ENCODE peak calls at places on chromosomes 2 and 18, in nine cellular contexts. One of them, this sample, is unnamed.

GRCh38 chr2:237513693-237514092 is 26.6 kb downstream of the MLPH start:
- DNase-seq in BJ: no peak
- DNase-seq in choroid plexus epithelial cell: no peak
- DNase-seq in stimulated activated naive CD8-positive, alpha-beta T cell treated with anti-CD3 and anti-CD28 coated beads, Interleukin-15, Interleukin-2, amounts not matched to agents 100 U/mL and 50 U/mL, for 24 hours: no peak
- DNase-seq in NCI-H1092: no peak
- DNase-seq in hypothalamus: no peak
- DNase-seq in effector CD4-positive, alpha-beta T cell: no peak
- DNase-seq in amygdala: no peak
- DNase-seq in stimulated activated CD4-positive, alpha-beta T cell treated with anti-CD3 and anti-CD28 coated beads, Interleukin-2, amount 100 ng/mL, for 48 hours: no peak
- DNase-seq in this sample: no peak

GRCh38 chr2:101533611-101534601 is 59.0 kb upstream of the RFX8 start:
- DNase-seq in BJ: no peak
- DNase-seq in choroid plexus epithelial cell: no peak
- DNase-seq in stimulated activated naive CD8-positive, alpha-beta T cell treated with anti-CD3 and anti-CD28 coated beads, Interleukin-15, Interleukin-2, amounts not matched to agents 100 U/mL and 50 U/mL, for 24 hours: no peak
- DNase-seq in NCI-H1092: no peak
- DNase-seq in hypothalamus: peak; percentile 82
- DNase-seq in effector CD4-positive, alpha-beta T cell: no peak
- DNase-seq in amygdala: peak; percentile 93
- DNase-seq in stimulated activated CD4-positive, alpha-beta T cell treated with anti-CD3 and anti-CD28 coated beads, Interleukin-2, amount 100 ng/mL, for 48 hours: no peak
- DNase-seq in this sample: peak; percentile 62

GRCh38 chr2:189254268-189254883 is 74.8 kb upstream of the COL5A2 start:
- DNase-seq in BJ: peak; percentile 74
- DNase-seq in choroid plexus epithelial cell: peak; percentile 60
- DNase-seq in stimulated activated naive CD8-positive, alpha-beta T cell treated with anti-CD3 and anti-CD28 coated beads, Interleukin-15, Interleukin-2, amounts not matched to agents 100 U/mL and 50 U/mL, for 24 hours: no peak
- DNase-seq in NCI-H1092: no peak
- DNase-seq in hypothalamus: no peak
- DNase-seq in effector CD4-positive, alpha-beta T cell: no peak
- DNase-seq in amygdala: no peak
- DNase-seq in stimulated activated CD4-positive, alpha-beta T cell treated with anti-CD3 and anti-CD28 coated beads, Interleukin-2, amount 100 ng/mL, for 48 hours: no peak
- DNase-seq in this sample: no peak

GRCh38 chr18:31740180-31740579 is 20.5 kb downstream of the SLC25A52 start:
- DNase-seq in BJ: no peak
- DNase-seq in choroid plexus epithelial cell: no peak
- DNase-seq in stimulated activated naive CD8-positive, alpha-beta T cell treated with anti-CD3 and anti-CD28 coated beads, Interleukin-15, Interleukin-2, amounts not matched to agents 100 U/mL and 50 U/mL, for 24 hours: no peak
- DNase-seq in NCI-H1092: no peak
- DNase-seq in hypothalamus: no peak
- DNase-seq in effector CD4-positive, alpha-beta T cell: no peak
- DNase-seq in amygdala: no peak
- DNase-seq in stimulated activated CD4-positive, alpha-beta T cell treated with anti-CD3 and anti-CD28 coated beads, Interleukin-2, amount 100 ng/mL, for 48 hours: no peak
- DNase-seq in this sample: no peak

GRCh38 chr2:168136392-168136977 is 110.9 kb downstream of the STK39 start:
- DNase-seq in BJ: no peak
- DNase-seq in choroid plexus epithelial cell: peak; percentile 74
- DNase-seq in stimulated activated naive CD8-positive, alpha-beta T cell treated with anti-CD3 and anti-CD28 coated beads, Interleukin-15, Interleukin-2, amounts not matched to agents 100 U/mL and 50 U/mL, for 24 hours: no peak
- DNase-seq in NCI-H1092: no peak
- DNase-seq in hypothalamus: no peak
- DNase-seq in effector CD4-positive, alpha-beta T cell: no peak
- DNase-seq in amygdala: no peak
- DNase-seq in stimulated activated CD4-positive, alpha-beta T cell treated with anti-CD3 and anti-CD28 coated beads, Interleukin-2, amount 100 ng/mL, for 48 hours: no peak
- DNase-seq in this sample: peak; percentile 50

GRCh38 chr2:28952806-28953190 is 28.3 kb upstream of the TOGARAM2 start:
- DNase-seq in BJ: no peak
- DNase-seq in choroid plexus epithelial cell: peak; percentile 26
- DNase-seq in stimulated activated naive CD8-positive, alpha-beta T cell treated with anti-CD3 and anti-CD28 coated beads, Interleukin-15, Interleukin-2, amounts not matched to agents 100 U/mL and 50 U/mL, for 24 hours: no peak
- DNase-seq in NCI-H1092: no peak
- DNase-seq in hypothalamus: no peak
- DNase-seq in effector CD4-positive, alpha-beta T cell: no peak
- DNase-seq in amygdala: no peak
- DNase-seq in stimulated activated CD4-positive, alpha-beta T cell treated with anti-CD3 and anti-CD28 coated beads, Interleukin-2, amount 100 ng/mL, for 48 hours: no peak
- DNase-seq in this sample: peak; percentile 83

GRCh38 chr2:212958757-212959295 is 192.6 kb downstream of the IKZF2 start:
- DNase-seq in BJ: peak; percentile 44
- DNase-seq in choroid plexus epithelial cell: peak; percentile 34
- DNase-seq in stimulated activated naive CD8-positive, alpha-beta T cell treated with anti-CD3 and anti-CD28 coated beads, Interleukin-15, Interleukin-2, amounts not matched to agents 100 U/mL and 50 U/mL, for 24 hours: no peak
- DNase-seq in NCI-H1092: no peak
- DNase-seq in hypothalamus: no peak
- DNase-seq in effector CD4-positive, alpha-beta T cell: no peak
- DNase-seq in amygdala: no peak
- DNase-seq in stimulated activated CD4-positive, alpha-beta T cell treated with anti-CD3 and anti-CD28 coated beads, Interleukin-2, amount 100 ng/mL, for 48 hours: no peak
- DNase-seq in this sample: no peak

GRCh38 chr2:37688771-37689468 is 17.5 kb upstream of the CDC42EP3 start:
- DNase-seq in BJ: no peak
- DNase-seq in choroid plexus epithelial cell: peak; percentile 90
- DNase-seq in stimulated activated naive CD8-positive, alpha-beta T cell treated with anti-CD3 and anti-CD28 coated beads, Interleukin-15, Interleukin-2, amounts not matched to agents 100 U/mL and 50 U/mL, for 24 hours: no peak
- DNase-seq in NCI-H1092: no peak
- DNase-seq in hypothalamus: no peak
- DNase-seq in effector CD4-positive, alpha-beta T cell: no peak
- DNase-seq in amygdala: no peak
- DNase-seq in stimulated activated CD4-positive, alpha-beta T cell treated with anti-CD3 and anti-CD28 coated beads, Interleukin-2, amount 100 ng/mL, for 48 hours: no peak
- DNase-seq in this sample: no peak

GRCh38 chr18:69387181-69387580 is 13.5 kb upstream of the DOK6 start:
- DNase-seq in BJ: no peak
- DNase-seq in choroid plexus epithelial cell: no peak
- DNase-seq in stimulated activated naive CD8-positive, alpha-beta T cell treated with anti-CD3 and anti-CD28 coated beads, Interleukin-15, Interleukin-2, amounts not matched to agents 100 U/mL and 50 U/mL, for 24 hours: no peak
- DNase-seq in NCI-H1092: peak; percentile 45
- DNase-seq in hypothalamus: no peak
- DNase-seq in effector CD4-positive, alpha-beta T cell: no peak
- DNase-seq in amygdala: no peak
- DNase-seq in stimulated activated CD4-positive, alpha-beta T cell treated with anti-CD3 and anti-CD28 coated beads, Interleukin-2, amount 100 ng/mL, for 48 hours: no peak
- DNase-seq in this sample: no peak

GRCh38 chr2:86044614-86045013 is 61.1 kb downstream of the POLR1A start:
- DNase-seq in BJ: no peak
- DNase-seq in choroid plexus epithelial cell: no peak
- DNase-seq in stimulated activated naive CD8-positive, alpha-beta T cell treated with anti-CD3 and anti-CD28 coated beads, Interleukin-15, Interleukin-2, amounts not matched to agents 100 U/mL and 50 U/mL, for 24 hours: no peak
- DNase-seq in NCI-H1092: no peak
- DNase-seq in hypothalamus: no peak
- DNase-seq in effector CD4-positive, alpha-beta T cell: no peak
- DNase-seq in amygdala: no peak
- DNase-seq in stimulated activated CD4-positive, alpha-beta T cell treated with anti-CD3 and anti-CD28 coated beads, Interleukin-2, amount 100 ng/mL, for 48 hours: no peak
- DNase-seq in this sample: no peak

GRCh38 chr2:182144039-182144779 is 158.6 kb downstream of the PPP1R1C start:
- DNase-seq in BJ: no peak
- DNase-seq in choroid plexus epithelial cell: peak; percentile 50
- DNase-seq in stimulated activated naive CD8-positive, alpha-beta T cell treated with anti-CD3 and anti-CD28 coated beads, Interleukin-15, Interleukin-2, amounts not matched to agents 100 U/mL and 50 U/mL, for 24 hours: no peak
- DNase-seq in NCI-H1092: no peak
- DNase-seq in hypothalamus: no peak
- DNase-seq in effector CD4-positive, alpha-beta T cell: no peak
- DNase-seq in amygdala: no peak
- DNase-seq in stimulated activated CD4-positive, alpha-beta T cell treated with anti-CD3 and anti-CD28 coated beads, Interleukin-2, amount 100 ng/mL, for 48 hours: no peak
- DNase-seq in this sample: no peak

GRCh38 chr2:130807659-130808385 is 28.9 kb upstream of the ARHGEF4 start:
- DNase-seq in BJ: no peak
- DNase-seq in choroid plexus epithelial cell: no peak
- DNase-seq in stimulated activated naive CD8-positive, alpha-beta T cell treated with anti-CD3 and anti-CD28 coated beads, Interleukin-15, Interleukin-2, amounts not matched to agents 100 U/mL and 50 U/mL, for 24 hours: no peak
- DNase-seq in NCI-H1092: peak; percentile 30
- DNase-seq in hypothalamus: no peak
- DNase-seq in effector CD4-positive, alpha-beta T cell: no peak
- DNase-seq in amygdala: no peak
- DNase-seq in stimulated activated CD4-positive, alpha-beta T cell treated with anti-CD3 and anti-CD28 coated beads, Interleukin-2, amount 100 ng/mL, for 48 hours: no peak
- DNase-seq in this sample: no peak

GRCh38 chr2:232540441-232541041 is 1.0 kb downstream of the CHRNG start:
- DNase-seq in BJ: no peak
- DNase-seq in choroid plexus epithelial cell: no peak
- DNase-seq in stimulated activated naive CD8-positive, alpha-beta T cell treated with anti-CD3 and anti-CD28 coated beads, Interleukin-15, Interleukin-2, amounts not matched to agents 100 U/mL and 50 U/mL, for 24 hours: no peak
- DNase-seq in NCI-H1092: no peak
- DNase-seq in hypothalamus: no peak
- DNase-seq in effector CD4-positive, alpha-beta T cell: no peak
- DNase-seq in amygdala: no peak
- DNase-seq in stimulated activated CD4-positive, alpha-beta T cell treated with anti-CD3 and anti-CD28 coated beads, Interleukin-2, amount 100 ng/mL, for 48 hours: no peak
- DNase-seq in this sample: no peak

GRCh38 chr2:19675003-19675629 is 226.7 kb downstream of the TTC32 start:
- DNase-seq in BJ: no peak
- DNase-seq in choroid plexus epithelial cell: no peak
- DNase-seq in stimulated activated naive CD8-positive, alpha-beta T cell treated with anti-CD3 and anti-CD28 coated beads, Interleukin-15, Interleukin-2, amounts not matched to agents 100 U/mL and 50 U/mL, for 24 hours: no peak
- DNase-seq in NCI-H1092: no peak
- DNase-seq in hypothalamus: no peak
- DNase-seq in effector CD4-positive, alpha-beta T cell: no peak
- DNase-seq in amygdala: no peak
- DNase-seq in stimulated activated CD4-positive, alpha-beta T cell treated with anti-CD3 and anti-CD28 coated beads, Interleukin-2, amount 100 ng/mL, for 48 hours: no peak
- DNase-seq in this sample: no peak

GRCh38 chr2:85997016-85997970 is 108.4 kb downstream of the POLR1A start:
- DNase-seq in BJ: no peak
- DNase-seq in choroid plexus epithelial cell: peak; percentile 24
- DNase-seq in stimulated activated naive CD8-positive, alpha-beta T cell treated with anti-CD3 and anti-CD28 coated beads, Interleukin-15, Interleukin-2, amounts not matched to agents 100 U/mL and 50 U/mL, for 24 hours: no peak
- DNase-seq in NCI-H1092: no peak
- DNase-seq in hypothalamus: peak; percentile 44
- DNase-seq in effector CD4-positive, alpha-beta T cell: no peak
- DNase-seq in amygdala: peak; percentile 60
- DNase-seq in stimulated activated CD4-positive, alpha-beta T cell treated with anti-CD3 and anti-CD28 coated beads, Interleukin-2, amount 100 ng/mL, for 48 hours: no peak
- DNase-seq in this sample: no peak

GRCh38 chr2:237122214-237122666 is 36.6 kb downstream of the COPS8 start:
- DNase-seq in BJ: no peak
- DNase-seq in choroid plexus epithelial cell: peak; percentile 89
- DNase-seq in stimulated activated naive CD8-positive, alpha-beta T cell treated with anti-CD3 and anti-CD28 coated beads, Interleukin-15, Interleukin-2, amounts not matched to agents 100 U/mL and 50 U/mL, for 24 hours: peak; percentile 70
- DNase-seq in NCI-H1092: no peak
- DNase-seq in hypothalamus: no peak
- DNase-seq in effector CD4-positive, alpha-beta T cell: no peak
- DNase-seq in amygdala: no peak
- DNase-seq in stimulated activated CD4-positive, alpha-beta T cell treated with anti-CD3 and anti-CD28 coated beads, Interleukin-2, amount 100 ng/mL, for 48 hours: peak; percentile 59
- DNase-seq in this sample: peak; percentile 50

GRCh38 chr2:70305531-70305930 is 3.7 kb upstream of the FAM136A start:
- DNase-seq in BJ: no peak
- DNase-seq in choroid plexus epithelial cell: no peak
- DNase-seq in stimulated activated naive CD8-positive, alpha-beta T cell treated with anti-CD3 and anti-CD28 coated beads, Interleukin-15, Interleukin-2, amounts not matched to agents 100 U/mL and 50 U/mL, for 24 hours: no peak
- DNase-seq in NCI-H1092: no peak
- DNase-seq in hypothalamus: no peak
- DNase-seq in effector CD4-positive, alpha-beta T cell: no peak
- DNase-seq in amygdala: no peak
- DNase-seq in stimulated activated CD4-positive, alpha-beta T cell treated with anti-CD3 and anti-CD28 coated beads, Interleukin-2, amount 100 ng/mL, for 48 hours: no peak
- DNase-seq in this sample: no peak

GRCh38 chr2:174716785-174717184 is 47.5 kb downstream of the CHRNA1 start:
- DNase-seq in BJ: no peak
- DNase-seq in choroid plexus epithelial cell: no peak
- DNase-seq in stimulated activated naive CD8-positive, alpha-beta T cell treated with anti-CD3 and anti-CD28 coated beads, Interleukin-15, Interleukin-2, amounts not matched to agents 100 U/mL and 50 U/mL, for 24 hours: no peak
- DNase-seq in NCI-H1092: no peak
- DNase-seq in hypothalamus: no peak
- DNase-seq in effector CD4-positive, alpha-beta T cell: no peak
- DNase-seq in amygdala: no peak
- DNase-seq in stimulated activated CD4-positive, alpha-beta T cell treated with anti-CD3 and anti-CD28 coated beads, Interleukin-2, amount 100 ng/mL, for 48 hours: no peak
- DNase-seq in this sample: no peak

GRCh38 chr2:121255363-121255762 is 29.6 kb downstream of the TFCP2L1 start:
- DNase-seq in BJ: no peak
- DNase-seq in choroid plexus epithelial cell: no peak
- DNase-seq in stimulated activated naive CD8-positive, alpha-beta T cell treated with anti-CD3 and anti-CD28 coated beads, Interleukin-15, Interleukin-2, amounts not matched to agents 100 U/mL and 50 U/mL, for 24 hours: no peak
- DNase-seq in NCI-H1092: no peak
- DNase-seq in hypothalamus: no peak
- DNase-seq in effector CD4-positive, alpha-beta T cell: no peak
- DNase-seq in amygdala: no peak
- DNase-seq in stimulated activated CD4-positive, alpha-beta T cell treated with anti-CD3 and anti-CD28 coated beads, Interleukin-2, amount 100 ng/mL, for 48 hours: no peak
- DNase-seq in this sample: no peak

GRCh38 chr2:14675489-14675888 is 43.0 kb downstream of the LRATD1 start:
- DNase-seq in BJ: no peak
- DNase-seq in choroid plexus epithelial cell: no peak
- DNase-seq in stimulated activated naive CD8-positive, alpha-beta T cell treated with anti-CD3 and anti-CD28 coated beads, Interleukin-15, Interleukin-2, amounts not matched to agents 100 U/mL and 50 U/mL, for 24 hours: no peak
- DNase-seq in NCI-H1092: no peak
- DNase-seq in hypothalamus: no peak
- DNase-seq in effector CD4-positive, alpha-beta T cell: no peak
- DNase-seq in amygdala: no peak
- DNase-seq in stimulated activated CD4-positive, alpha-beta T cell treated with anti-CD3 and anti-CD28 coated beads, Interleukin-2, amount 100 ng/mL, for 48 hours: no peak
- DNase-seq in this sample: no peak

GRCh38 chr2:99342536-99342935 is 5.3 kb downstream of the EIF5B start:
- DNase-seq in BJ: no peak
- DNase-seq in choroid plexus epithelial cell: no peak
- DNase-seq in stimulated activated naive CD8-positive, alpha-beta T cell treated with anti-CD3 and anti-CD28 coated beads, Interleukin-15, Interleukin-2, amounts not matched to agents 100 U/mL and 50 U/mL, for 24 hours: no peak
- DNase-seq in NCI-H1092: no peak
- DNase-seq in hypothalamus: no peak
- DNase-seq in effector CD4-positive, alpha-beta T cell: no peak
- DNase-seq in amygdala: no peak
- DNase-seq in stimulated activated CD4-positive, alpha-beta T cell treated with anti-CD3 and anti-CD28 coated beads, Interleukin-2, amount 100 ng/mL, for 48 hours: no peak
- DNase-seq in this sample: no peak